ENCODE peak calls at places on chromosomes 4 and X, in seven cellular contexts. C, H, K, O, T, R and B are unnamed samples.

GRCh38 chr4:56209767-56210166 is 177.5 kb downstream of the AASDH start:
- DNase-seq in C (no peak), T (no peak), O (no peak), K (no peak), H (no peak), R (no peak), B (no peak)

GRCh38 chrX:1595711-1596060 is 4.3 kb downstream of the AKAP17A start:
- DNase-seq in R (no peak), T (no peak), H (no peak), C (no peak), O (no peak), K (no peak), B (no peak)

GRCh38 chr4:186201535-186202230 is 10.3 kb downstream of the CYP4V2 start:
- DNase-seq in O (peak), R (peak), K (peak), H (peak), C (no peak), T (peak), B (no peak)

GRCh38 chr4:53714377-53715140 is 123.3 kb upstream of the LNX1 start:
- DNase-seq in R (no peak), H (no peak), O (peak), K (peak), C (no peak), T (peak), B (no peak)

GRCh38 chr4:48944252-48944651 is 37.7 kb upstream of the OCIAD2 start:
- DNase-seq in C (no peak), K (peak), R (no peak), O (no peak), T (peak), H (peak), B (no peak)

GRCh38 chrX:21745756-21746155 is 12.2 kb downstream of the SMPX start:
- DNase-seq in T (peak), C (no peak), H (no peak), K (peak), R (no peak), O (peak), B (no peak)

GRCh38 chrX:86148594-86148993 is 343 bp downstream of the DACH2 start:
- DNase-seq in O (no peak), H (peak), K (no peak), T (no peak), R (no peak), C (no peak), B (no peak)

GRCh38 chr4:120304801-120305200 is 238.2 kb upstream of the MAD2L1 start:
- DNase-seq in K (no peak), O (no peak), C (no peak), R (no peak), T (no peak), H (no peak), B (no peak)

GRCh38 chrX:10199212-10199611 is 42.4 kb downstream of the CLCN4 start:
- DNase-seq in O (peak), C (no peak), K (peak), H (no peak), R (peak), T (peak), B (peak)

GRCh38 chr4:46844325-46844917 is 64.6 kb downstream of the COX7B2 start:
- DNase-seq in T (peak), C (no peak), H (peak), K (peak), R (no peak), O (peak), B (no peak)

GRCh38 chr4:179750374-179750773 is 2308.1 kb upstream of the AGA start:
- DNase-seq in T (no peak), K (no peak), R (no peak), C (no peak), H (no peak), O (no peak), B (no peak)

GRCh38 chr4:138311771-138312535 is 69.8 kb upstream of the SLC7A11 start:
- DNase-seq in K (peak), O (peak), R (no peak), T (peak), H (no peak), C (no peak), B (no peak)

GRCh38 chrX:68894142-68894512 is 65.3 kb downstream of the EFNB1 start:
- DNase-seq in C (no peak), K (no peak), T (no peak), O (no peak), R (no peak), H (no peak), B (no peak)

GRCh38 chr4:116702949-116703348 is 382.4 kb downstream of the TRAM1L1 start:
- DNase-seq in T (no peak), O (no peak), K (no peak), C (no peak), R (no peak), H (peak), B (no peak)

GRCh38 chrX:105972690-105973386 is 65.7 kb downstream of the SERPINA7 start:
- DNase-seq in R (no peak), K (no peak), O (no peak), C (no peak), T (no peak), H (no peak), B (no peak)

GRCh38 chr4:11475871-11476270 is 47.2 kb upstream of the HS3ST1 start:
- DNase-seq in K (peak), O (peak), C (no peak), R (no peak), T (no peak), H (no peak), B (no peak)

GRCh38 chrX:2538016-2538415 is 37.2 kb upstream of the DHRSX start:
- DNase-seq in C (no peak), K (no peak), O (no peak), R (no peak), H (no peak), T (no peak), B (no peak)

GRCh38 chrX:145484740-145485139 is 237.4 kb downstream of the SPANXN1 start:
- DNase-seq in H (no peak), C (no peak), R (no peak), O (no peak), T (no peak), K (no peak), B (no peak)

GRCh38 chr4:98778206-98778605 is 119.8 kb upstream of the TSPAN5 start:
- DNase-seq in T (peak), O (peak), H (no peak), K (peak), R (no peak), C (no peak), B (no peak)

GRCh38 chr4:56937262-56937661 is 29.6 kb downstream of the REST start:
- DNase-seq in T (peak), C (no peak), H (no peak), K (peak), R (no peak), O (peak), B (no peak)

GRCh38 chrX:54494970-54495813 is 842 bp downstream of the FGD1 start:
- DNase-seq in T (peak), O (peak), H (peak), C (no peak), R (no peak), K (peak), B (peak)

GRCh38 chrX:27815209-27815608 is 7.4 kb downstream of the MAGEB10 start:
- DNase-seq in R (no peak), K (peak), T (no peak), C (no peak), H (no peak), O (peak), B (no peak)

GRCh38 chr4:151169223-151169622 is 69.8 kb downstream of the RPS3A start:
- DNase-seq in O (peak), C (no peak), H (peak), R (peak), T (peak), K (peak), B (no peak)

GRCh38 chr4:3340038-3340702 is 47.3 kb downstream of the RGS12 start:
- DNase-seq in H (no peak), O (no peak), T (no peak), K (no peak), C (no peak), R (no peak), B (no peak)

GRCh38 chr4:117957570-117957969 is 76.7 kb upstream of the NDST3 start:
- DNase-seq in O (no peak), T (no peak), C (no peak), R (no peak), H (no peak), K (no peak), B (no peak)

GRCh38 chr4:126698224-126698623 is 934.5 kb upstream of the INTU start:
- DNase-seq in R (no peak), C (no peak), O (no peak), K (no peak), T (no peak), H (no peak), B (no peak)

GRCh38 chr4:7857238-7857701 is 82.4 kb downstream of the AFAP1 start:
- DNase-seq in C (no peak), O (peak), K (peak), H (no peak), T (peak), R (peak), B (no peak)